ENCODE peak calls at places on chromosomes 12 and 14, in nine cellular contexts. K is IMR-90, A is astrocyte of the spinal cord, R is astrocyte of the cerebellum, I is OCI-LY7, V is endodermal cell, C is neural crest cell, Z is thoracic aorta, S is NB4. M is an unnamed sample.

GRCh38 chr14:105317546-105317945 is 3.0 kb downstream of the PACS2 start:
- DNase-seq in Z (no peak), R (no peak), V (no peak), S (no peak), A (peak), C (no peak), I (no peak), K (peak), M (peak)

GRCh38 chr12:16189849-16190248 is 87.6 kb downstream of the SLC15A5 start:
- DNase-seq in C (no peak), A (peak), Z (no peak), R (no peak), I (peak), V (no peak), K (peak), S (peak), M (no peak)

GRCh38 chr14:45946251-45946650 is 693.2 kb upstream of the MIS18BP1 start:
- DNase-seq in C (no peak), A (no peak), K (no peak), Z (no peak), R (no peak), S (no peak), I (no peak), V (no peak), M (no peak)

GRCh38 chr14:36512585-36513003 is 7.4 kb downstream of the NKX2-1 start:
- DNase-seq in A (no peak), S (no peak), Z (no peak), C (no peak), K (no peak), R (no peak), V (no peak), I (no peak), M (no peak)

GRCh38 chr12:93524386-93525133 is 47.9 kb upstream of the SOCS2 start:
- DNase-seq in R (no peak), A (no peak), K (no peak), I (no peak), C (no peak), S (no peak), V (peak), Z (no peak), M (no peak)

GRCh38 chr12:4203772-4204376 is 69.7 kb upstream of the CCND2 start:
- DNase-seq in R (no peak), Z (no peak), A (no peak), I (no peak), K (no peak), S (peak), V (no peak), C (no peak), M (no peak)

GRCh38 chr12:111313833-111314259 is 55.0 kb downstream of the PHETA1 start:
- DNase-seq in A (peak), K (peak), Z (no peak), V (peak), S (peak), I (peak), R (peak), C (peak), M (peak)

GRCh38 chr12:64400041-64400440 is 4.2 kb upstream of the XPOT start:
- DNase-seq in A (peak), K (peak), Z (no peak), C (no peak), R (no peak), S (peak), V (no peak), I (no peak), M (no peak)

GRCh38 chr12:133129368-133130037 is 571 bp downstream of the ZNF891 start:
- DNase-seq in S (no peak), A (no peak), K (peak), I (peak), V (peak), R (no peak), C (no peak), Z (no peak), M (no peak)

GRCh38 chr12:92608418-92609091 is 94.2 kb upstream of the PLEKHG7 start:
- DNase-seq in V (no peak), Z (no peak), R (no peak), S (peak), I (peak), K (peak), C (no peak), A (peak), M (no peak)

GRCh38 chr12:65649126-65649525 is 175.2 kb upstream of the HMGA2 start:
- DNase-seq in I (no peak), V (no peak), A (peak), K (peak), Z (peak), C (no peak), S (no peak), R (peak), M (no peak)

GRCh38 chr14:101072531-101072930 is 169.0 kb upstream of the RTL1 start:
- DNase-seq in V (peak), I (no peak), Z (no peak), R (no peak), A (peak), K (peak), S (peak), C (no peak), M (no peak)

GRCh38 chr12:70920251-70920851 is at the start of gene PTPRR:
- DNase-seq in A (no peak), S (no peak), K (no peak), R (no peak), I (no peak), C (peak), V (peak), Z (no peak), M (no peak)

GRCh38 chr12:89081709-89082108 is 270.6 kb downstream of the DUSP6 start:
- DNase-seq in I (no peak), S (peak), Z (no peak), R (no peak), C (no peak), K (no peak), V (no peak), A (no peak), M (no peak)

GRCh38 chr12:88723219-88723618 is 142.9 kb upstream of the KITLG start:
- DNase-seq in Z (no peak), A (peak), V (no peak), K (peak), R (no peak), I (no peak), C (no peak), S (no peak), M (no peak)

GRCh38 chr12:89126712-89127111 is 225.6 kb downstream of the DUSP6 start:
- DNase-seq in Z (no peak), V (no peak), S (no peak), A (no peak), K (peak), C (no peak), R (no peak), I (no peak), M (no peak)

GRCh38 chr12:98741229-98741614 is 96.1 kb downstream of the APAF1 start:
- DNase-seq in R (no peak), V (no peak), C (no peak), A (no peak), S (no peak), Z (no peak), K (peak), I (no peak), M (no peak)

GRCh38 chr12:118874698-118875548 is 106.4 kb upstream of the SRRM4 start:
- DNase-seq in I (no peak), S (no peak), K (no peak), A (no peak), R (no peak), V (peak), Z (no peak), C (peak), M (no peak)

GRCh38 chr12:119444462-119445044 is 110.0 kb downstream of the CCDC60 start:
- DNase-seq in S (peak), K (no peak), R (no peak), Z (no peak), A (peak), V (peak), C (peak), I (peak), M (no peak)

GRCh38 chr12:87670448-87670847 is 358.8 kb downstream of the C12orf50 start:
- DNase-seq in S (no peak), Z (no peak), C (no peak), V (peak), I (no peak), R (no peak), K (no peak), A (no peak), M (no peak)

GRCh38 chr14:67420102-67420739 is 8.3 kb upstream of the PLEK2 start:
- DNase-seq in C (no peak), A (no peak), Z (no peak), V (peak), I (peak), R (no peak), S (peak), K (no peak), M (no peak)

GRCh38 chr12:72368719-72369505 is 96.7 kb downstream of the TRHDE start:
- DNase-seq in K (peak), C (no peak), I (no peak), V (no peak), Z (no peak), A (peak), R (no peak), S (no peak), M (no peak)

GRCh38 chr14:102509744-102510615 is at the start of gene ANKRD9:
- DNase-seq in I (peak), Z (peak), R (peak), C (peak), K (peak), A (peak), V (peak), S (peak), M (peak)

GRCh38 chr12:56198836-56199235 is 9.6 kb upstream of the SMARCC2 start:
- DNase-seq in Z (no peak), I (no peak), K (peak), V (no peak), C (no peak), S (no peak), A (no peak), R (no peak), M (no peak)

GRCh38 chr14:49594347-49595089 is 4.2 kb upstream of the LRR1 start:
- DNase-seq in A (peak), R (no peak), C (no peak), V (no peak), I (peak), S (no peak), K (peak), Z (no peak), M (no peak)

GRCh38 chr12:107906719-107907118 is 132.2 kb downstream of the ASCL4 start:
- DNase-seq in A (no peak), V (no peak), Z (no peak), S (peak), R (no peak), K (no peak), C (no peak), I (no peak), M (no peak)

GRCh38 chr12:96177013-96177412 is 17.2 kb upstream of the ELK3 start:
- DNase-seq in I (no peak), S (peak), Z (no peak), C (no peak), V (no peak), K (peak), A (peak), R (no peak), M (no peak)

GRCh38 chr14:73759183-73759713 is 45.1 kb upstream of the PNMA1 start:
- DNase-seq in S (peak), Z (no peak), C (peak), A (peak), I (peak), R (no peak), K (peak), V (peak), M (peak)

GRCh38 chr14:104226421-104227385 is 88.3 kb downstream of the KIF26A start:
- DNase-seq in A (no peak), I (peak), R (no peak), Z (no peak), C (no peak), K (no peak), S (peak), V (no peak), M (peak)

GRCh38 chr14:104223101-104223809 is 84.9 kb downstream of the KIF26A start:
- DNase-seq in C (no peak), R (no peak), S (no peak), I (no peak), K (no peak), V (no peak), Z (no peak), A (no peak), M (peak)

GRCh38 chr14:104223810-104224515 is 85.6 kb downstream of the KIF26A start:
- DNase-seq in A (no peak), S (no peak), V (no peak), K (no peak), R (no peak), C (no peak), I (no peak), Z (no peak), M (peak)

GRCh38 chr14:104222396-104223036 is 84.1 kb downstream of the KIF26A start:
- DNase-seq in K (no peak), I (no peak), R (no peak), V (no peak), A (no peak), S (no peak), Z (no peak), C (no peak), M (peak)

GRCh38 chr14:104224516-104225281 is 86.3 kb downstream of the KIF26A start:
- DNase-seq in V (peak), I (peak), S (peak), C (peak), R (no peak), K (no peak), A (no peak), Z (no peak), M (peak)
- TF ChIP-seq CTCF in V (peak), I (peak), S (peak), C (peak), R (no peak), K (no peak), A (peak), Z (no peak), M (peak)

GRCh38 chr14:52313903-52314481 is at the start of gene PTGER2:
- DNase-seq in V (peak), A (peak), K (peak), S (peak), Z (peak), R (no peak), I (no peak), C (peak), M (peak)
- TF ChIP-seq CTCF in V (no peak), A (no peak), K (no peak), S (no peak), Z (no peak), R (no peak), I (no peak), C (no peak), M (no peak)

GRCh38 chr14:79016828-79017505 is 846.8 kb downstream of the NRXN3 start:
- DNase-seq in C (no peak), A (peak), I (no peak), K (peak), S (no peak), R (peak), V (no peak), Z (no peak), M (no peak)

GRCh38 chr14:79009286-79009685 is 839.1 kb downstream of the NRXN3 start:
- DNase-seq in C (no peak), S (no peak), K (no peak), Z (no peak), I (no peak), V (no peak), R (no peak), A (no peak), M (no peak)

GRCh38 chr14:79011920-79012204 is 841.7 kb downstream of the NRXN3 start:
- DNase-seq in A (no peak), I (no peak), C (no peak), Z (no peak), R (no peak), K (no peak), S (no peak), V (no peak), M (no peak)

DNA sequence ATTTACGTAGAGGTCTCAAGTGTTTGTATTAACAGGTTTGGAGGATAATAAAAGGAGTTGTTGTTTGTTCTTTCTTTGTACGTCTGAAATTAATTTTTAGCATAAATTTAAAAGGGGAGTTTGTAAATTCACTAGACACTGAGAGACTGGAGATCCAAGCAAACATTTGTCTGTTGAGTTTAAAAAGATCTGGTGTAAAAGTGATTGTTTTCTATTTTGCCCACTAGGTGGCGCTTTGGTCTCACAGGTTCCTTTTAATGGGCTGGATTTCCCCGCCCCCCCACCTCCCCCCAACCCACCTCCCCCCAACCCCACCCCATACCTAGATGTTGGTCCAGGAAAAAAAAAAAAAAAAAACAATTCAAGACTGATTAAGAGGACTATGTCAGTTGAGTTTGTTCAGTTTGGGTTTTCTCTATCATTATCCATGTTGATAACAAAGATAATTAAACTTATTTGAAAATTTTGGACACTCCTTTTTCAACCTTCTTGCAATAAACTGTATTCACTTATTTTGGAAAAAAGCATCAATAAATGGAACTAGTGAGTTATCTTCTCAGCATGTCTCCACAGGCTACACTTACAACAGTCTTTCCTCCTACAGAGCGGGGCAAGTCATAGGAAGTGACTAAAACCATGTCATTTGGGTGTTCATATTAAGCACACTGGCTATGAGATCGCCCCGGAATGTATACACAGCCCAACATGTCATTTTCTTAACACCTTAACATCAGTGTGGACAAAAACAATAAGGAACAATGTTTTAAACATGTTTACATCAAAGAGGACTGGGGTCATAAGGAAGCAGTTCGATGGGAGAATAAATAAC is 841.1 kb downstream of the NRXN3 start:
- DNase-seq in C (no peak), A (peak), V (no peak), S (peak), I (peak), K (peak), Z (no peak), R (peak), M (no peak)
- TF ChIP-seq CTCF in C (peak), A (peak), V (peak), S (peak), I (peak), K (peak), Z (peak), R (peak), M (peak)

DNA sequence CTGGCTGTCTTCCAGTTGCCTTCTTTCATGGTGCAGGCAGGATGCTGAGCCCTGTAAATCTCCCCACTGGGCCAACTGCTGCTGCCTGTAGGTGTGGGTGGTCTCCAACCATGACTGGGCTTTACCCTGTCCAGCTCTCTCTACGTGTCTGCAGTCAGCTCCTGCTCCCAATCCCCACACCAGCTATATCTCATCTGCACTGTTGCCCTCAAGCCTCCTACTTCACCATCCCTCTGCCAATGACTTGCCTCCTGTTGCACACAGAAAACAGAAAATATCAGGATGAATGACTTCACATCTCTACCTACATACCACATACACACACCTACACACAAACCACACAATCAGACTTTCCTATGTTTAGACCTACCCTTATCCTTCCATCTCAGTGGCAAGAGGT is 39.7 kb upstream of the PSMA6 start:
- DNase-seq in A (no peak), S (no peak), R (no peak), V (no peak), K (no peak), I (no peak), C (no peak), Z (no peak), M (no peak)
- TF ChIP-seq CTCF in A (no peak), S (no peak), R (no peak), V (no peak), K (no peak), I (no peak), C (no peak), Z (no peak), M (no peak)

GRCh38 chr12:28536088-28536487 is 345.8 kb downstream of the CCDC91 start:
- DNase-seq in I (no peak), R (no peak), C (no peak), K (peak), Z (no peak), S (peak), A (peak), V (no peak), M (no peak)
- TF ChIP-seq CTCF in I (no peak), R (no peak), C (no peak), K (peak), Z (no peak), S (no peak), A (no peak), V (no peak), M (no peak)

DNA sequence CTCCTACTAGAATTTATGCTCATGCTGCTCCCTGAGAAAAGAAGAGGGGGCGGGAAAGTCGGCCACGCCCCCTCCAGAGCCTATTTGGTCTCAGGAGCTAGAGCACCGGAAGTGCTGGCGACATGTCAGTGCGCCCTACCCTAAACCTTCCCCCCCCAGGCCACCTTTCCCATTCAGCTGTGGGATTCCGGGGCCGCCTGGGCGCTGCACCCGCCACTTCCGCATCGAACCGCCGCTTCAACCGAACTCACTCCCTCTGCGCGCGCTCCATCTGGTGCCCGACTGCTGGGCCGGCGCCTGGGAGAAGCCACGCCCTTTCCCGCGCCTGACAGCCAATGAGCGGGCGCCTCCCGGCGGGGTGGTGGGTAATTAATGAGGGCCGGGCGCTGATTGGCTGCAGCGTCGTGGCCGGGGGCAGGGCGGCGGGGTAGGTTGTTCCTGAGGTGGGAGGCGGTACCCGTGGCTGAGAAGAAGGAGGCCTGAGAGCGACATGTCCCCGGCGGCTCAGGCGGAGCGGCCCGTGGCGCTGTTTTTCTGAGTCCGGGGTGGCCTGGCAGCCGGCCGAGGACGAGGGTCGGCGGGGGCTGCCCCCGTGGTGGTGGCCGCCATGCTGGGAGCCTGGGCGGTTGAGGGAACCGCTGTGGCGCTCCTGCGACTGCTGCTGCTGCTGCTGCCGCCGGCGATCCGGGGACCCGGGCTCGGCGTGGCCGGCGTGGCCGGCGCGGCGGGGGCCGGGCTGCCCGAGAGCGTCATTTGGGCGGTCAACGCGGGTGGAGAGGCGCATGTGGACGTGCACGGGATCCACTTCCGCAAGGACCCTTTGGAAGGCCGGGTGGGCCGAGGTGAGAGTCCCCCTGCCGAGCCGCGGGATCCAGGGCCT is at the start of gene MLEC:
- DNase-seq in K (peak), A (peak), S (peak), V (peak), Z (peak), R (peak), I (peak), C (peak), M (peak)
- TF ChIP-seq CTCF in K (peak), A (no peak), S (no peak), V (peak), Z (no peak), R (no peak), I (peak), C (no peak), M (peak)

DNA sequence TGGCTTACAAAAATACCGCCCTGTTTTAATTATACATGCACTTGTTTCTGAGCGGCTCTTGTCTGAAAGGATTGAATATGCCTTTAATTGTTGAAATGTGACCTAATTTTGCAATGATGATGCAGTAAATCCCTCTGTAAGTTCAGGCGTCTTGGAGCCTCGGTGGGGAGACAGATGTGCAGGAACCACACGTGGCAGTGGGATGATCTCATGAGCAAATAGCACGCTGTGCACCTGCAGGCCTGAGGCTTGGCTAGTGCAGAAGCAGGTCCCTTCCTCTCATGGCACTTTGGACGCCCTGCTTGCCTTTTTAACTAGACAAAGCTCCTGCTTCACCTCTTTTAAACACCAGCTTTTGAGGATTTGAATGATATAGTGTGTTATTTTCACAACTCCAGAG is 49.2 kb upstream of the ASPG start:
- DNase-seq in S (no peak), I (no peak), V (no peak), K (no peak), R (no peak), Z (no peak), C (no peak), A (no peak), M (no peak)
- TF ChIP-seq CTCF in S (no peak), I (no peak), V (no peak), K (no peak), R (no peak), Z (no peak), C (no peak), A (no peak), M (no peak)

M was measured in kidney.